ENCODE peak calls at places on chromosomes 11 and 22, in four cellular contexts. J, U, Y and A are unnamed samples.

GRCh38 chr11:2397005-2397404 is 3.5 kb upstream of the TSSC4 start:
- DNase-seq in J (no peak), U (no peak), Y (no peak), A (no peak)

GRCh38 chr22:42269407-42270177 is 861 bp downstream of the TCF20 start:
- DNase-seq in J (peak; percentile 67), U (no peak), Y (peak; percentile 68), A (peak; percentile 48)

GRCh38 chr11:75980031-75980430 is 165.0 kb downstream of the UVRAG start:
- DNase-seq in J (no peak), U (no peak), Y (no peak), A (no peak)

GRCh38 chr11:76800466-76801200 is 17.5 kb downstream of the TSKU start:
- DNase-seq in J (no peak), U (no peak), Y (no peak), A (no peak)

GRCh38 chr22:45934659-45935341 is 42.2 kb downstream of the WNT7B start:
- DNase-seq in J (peak; percentile 27), U (peak; percentile 81), Y (no peak), A (peak; percentile 93)

GRCh38 chr11:119432484-119433368 is 9.8 kb upstream of the THY1 start:
- DNase-seq in J (no peak), U (no peak), Y (no peak), A (no peak)

GRCh38 chr11:64726211-64726641 is 3.2 kb upstream of the NRXN2 start:
- DNase-seq in J (no peak), U (no peak), Y (no peak), A (no peak)

GRCh38 chr11:87455180-87455579 is 417.4 kb downstream of the TMEM135 start:
- DNase-seq in J (no peak), U (no peak), Y (no peak), A (no peak)

GRCh38 chr11:128956401-128957203 is 13.9 kb upstream of the TP53AIP1 start:
- DNase-seq in J (peak; percentile 74), U (peak; percentile 74), Y (peak; percentile 38), A (peak; percentile 73)

GRCh38 chr22:33853200-33854097 is 66.8 kb downstream of the LARGE1 start:
- DNase-seq in J (peak; percentile 19), U (no peak), Y (no peak), A (no peak)

GRCh38 chr11:71206186-71206585 is 46.2 kb downstream of the SHANK2 start:
- DNase-seq in J (no peak), U (no peak), Y (no peak), A (no peak)

GRCh38 chr11:128530119-128531091 is 57.0 kb downstream of the ETS1 start:
- DNase-seq in J (no peak), U (no peak), Y (no peak), A (no peak)

GRCh38 chr11:82932564-82932963 is 31.0 kb downstream of the DDIAS start:
- DNase-seq in J (no peak), U (no peak), Y (peak; percentile 7), A (no peak)

GRCh38 chr11:82937554-82937953 is 36.0 kb downstream of the DDIAS start:
- DNase-seq in J (peak; percentile 8), U (no peak), Y (no peak), A (no peak)

GRCh38 chr11:82930734-82931133 is 29.2 kb downstream of the DDIAS start:
- DNase-seq in J (no peak), U (no peak), Y (no peak), A (no peak)

GRCh38 chr11:82939456-82939855 is 37.9 kb downstream of the DDIAS start:
- DNase-seq in J (no peak), U (no peak), Y (no peak), A (no peak)

GRCh38 chr11:82936261-82936660 is 34.7 kb downstream of the DDIAS start:
- DNase-seq in J (no peak), U (no peak), Y (no peak), A (no peak)
- TF ChIP-seq TCF7L2 in J (no peak), U (no peak), Y (no peak), A (no peak)

DNA sequence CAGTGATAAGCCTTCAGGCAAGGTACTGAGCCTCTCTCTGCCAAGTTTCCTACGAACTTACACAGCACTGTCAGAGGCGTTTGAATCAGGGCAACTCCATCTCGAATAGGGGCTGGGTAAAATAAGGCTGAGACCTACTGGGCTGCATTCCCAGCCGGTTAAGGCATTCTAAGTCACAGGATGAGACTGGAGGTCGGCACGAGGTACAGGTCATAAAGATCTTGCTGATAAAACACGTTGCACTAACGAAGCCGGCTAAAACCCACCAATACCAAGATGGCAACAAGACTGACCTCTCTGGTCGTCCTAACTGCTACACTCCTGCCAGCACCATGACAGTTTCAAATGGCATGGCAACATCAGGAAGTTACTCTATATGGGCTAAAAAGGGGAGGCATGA is 20.4 kb upstream of the POGLUT3 start:
- DNase-seq in J (no peak), U (no peak), Y (no peak), A (no peak)
- TF ChIP-seq TCF7L2 in J (no peak), U (no peak), Y (no peak), A (no peak)

GRCh38 chr11:11510939-11511338 is 110.9 kb downstream of the GALNT18 start:
- DNase-seq in J (no peak), U (no peak), Y (no peak), A (no peak)
- TF ChIP-seq TCF7L2 in J (no peak), U (no peak), Y (no peak), A (no peak)

GRCh38 chr11:126147268-126148111 is 64.0 kb downstream of the RPUSD4 start:
- DNase-seq in J (peak; percentile 94), U (no peak), Y (no peak), A (no peak)

GRCh38 chr11:126149759-126150236 is 61.7 kb downstream of the RPUSD4 start:
- DNase-seq in J (no peak), U (no peak), Y (no peak), A (no peak)

GRCh38 chr11:126145954-126146353 is 65.5 kb downstream of the RPUSD4 start:
- DNase-seq in J (no peak), U (no peak), Y (no peak), A (no peak)

GRCh38 chr11:126148317-126148716 is 63.1 kb downstream of the RPUSD4 start:
- DNase-seq in J (no peak), U (no peak), Y (no peak), A (no peak)

GRCh38 chr11:126146454-126147192 is 64.8 kb downstream of the RPUSD4 start:
- DNase-seq in J (peak; percentile 84), U (no peak), Y (no peak), A (no peak)
- TF ChIP-seq TCF7L2 in J (no peak), U (no peak), Y (no peak), A (no peak)

GRCh38 chr11:42625757-42626156 is 686.0 kb upstream of the API5 start:
- DNase-seq in J (no peak), U (no peak), Y (no peak), A (no peak)

DNA sequence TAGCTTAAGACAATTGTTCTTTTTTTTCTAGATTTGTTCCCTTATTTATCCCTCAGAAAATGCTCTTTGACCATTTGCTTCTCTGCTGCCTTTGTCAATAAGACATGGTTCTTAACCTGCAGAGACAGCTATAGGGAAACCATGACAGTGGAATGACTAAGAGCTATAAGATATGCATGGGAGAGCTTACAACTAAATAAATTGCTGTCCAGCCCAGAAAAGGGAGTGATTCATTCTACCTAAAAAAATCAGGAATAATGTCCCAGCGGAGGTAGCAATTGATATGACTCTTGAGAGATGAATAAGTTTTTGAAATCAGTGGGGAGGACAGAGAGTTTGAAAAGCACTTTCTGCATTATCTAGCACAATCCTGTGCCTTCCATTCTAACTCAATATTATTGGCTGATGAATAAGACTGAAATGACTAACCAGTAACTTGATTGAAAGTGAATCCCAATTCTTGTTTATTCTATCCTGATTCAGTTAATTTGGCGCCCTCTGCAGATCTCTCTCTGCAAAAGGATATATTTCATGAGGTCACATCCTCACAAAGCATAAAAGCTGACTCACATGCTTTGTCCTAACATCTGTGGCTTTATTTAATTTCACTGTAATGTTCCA is 680.5 kb upstream of the API5 start:
- DNase-seq in J (peak; percentile 12), U (no peak), Y (no peak), A (no peak)
- TF ChIP-seq TCF7L2 in J (no peak), U (no peak), Y (no peak), A (no peak)

GRCh38 chr22:50293441-50294318 is 13.8 kb downstream of the PLXNB2 start:
- DNase-seq in J (peak; percentile 87), U (no peak), Y (no peak), A (no peak)
- TF ChIP-seq TCF7L2 in J (no peak), U (no peak), Y (no peak), A (no peak)

GRCh38 chr11:67267188-67268035 is 1.1 kb downstream of the GRK2 start:
- DNase-seq in J (peak; percentile 61), U (no peak), Y (peak; percentile 37), A (no peak)
- TF ChIP-seq TCF7L2 in J (no peak), U (no peak), Y (no peak), A (no peak)